ENCODE peak calls at places on chromosome 15, in four cellular contexts. Y, Q, K and M are unnamed samples.

GRCh38 chr15:31274496-31275330 is 51.9 kb upstream of the KLF13 start:
- DNase-seq in Y (no peak), Q (peak), K (no peak), M (no peak)

GRCh38 chr15:99536422-99537033 is 29.3 kb upstream of the MEF2A start:
- DNase-seq in Q (peak), K (peak), Y (peak), M (peak)

GRCh38 chr15:38474155-38474757 is 20.3 kb downstream of the FAM98B start:
- DNase-seq in Y (peak), Q (no peak), K (peak), M (no peak)

GRCh38 chr15:71089801-71090200 is 25.5 kb upstream of the THSD4 start:
- DNase-seq in Y (no peak), Q (no peak), K (no peak), M (no peak)

GRCh38 chr15:50113187-50113505 is 5.9 kb downstream of the ATP8B4 start:
- DNase-seq in Q (no peak), Y (peak), K (no peak), M (peak)

GRCh38 chr15:59300618-59301139 is 72.0 kb downstream of the MYO1E start:
- DNase-seq in K (no peak), Q (no peak), Y (peak), M (peak)

GRCh38 chr15:89356634-89357298 is 22.1 kb upstream of the POLG start:
- DNase-seq in Y (peak), K (no peak), Q (no peak), M (no peak)

GRCh38 chr15:63405683-63406456 is 24.2 kb upstream of the CA12 start:
- DNase-seq in K (no peak), Y (no peak), Q (no peak), M (no peak)

GRCh38 chr15:67548862-67549651 is 6.6 kb downstream of the MAP2K5 start:
- DNase-seq in K (no peak), Q (no peak), Y (no peak), M (no peak)

GRCh38 chr15:31065824-31066223 is 35.7 kb downstream of the TRPM1 start:
- DNase-seq in Q (peak), K (no peak), Y (no peak), M (no peak)

DNA sequence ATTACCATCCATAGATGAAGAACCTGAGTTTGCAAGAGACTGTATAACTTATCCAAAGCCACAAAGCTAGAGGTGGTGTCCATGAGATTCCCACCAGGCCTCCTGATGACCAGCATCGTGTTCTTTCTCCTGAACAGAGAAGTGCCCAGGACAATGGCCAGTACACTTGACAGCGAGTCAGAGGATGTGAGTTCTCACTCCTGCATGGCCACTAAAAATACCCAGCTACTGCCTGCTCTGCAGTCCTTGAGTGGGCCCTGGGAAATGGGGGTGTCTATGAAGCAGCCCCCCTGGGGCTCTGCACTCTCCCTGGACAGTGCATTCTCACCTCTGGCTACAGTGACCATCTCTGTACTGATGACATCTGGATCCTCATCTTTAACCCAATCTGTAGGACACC is 201.2 kb downstream of the RPLP1 start:
- DNase-seq in Y (no peak), K (no peak), Q (no peak), M (no peak)
- TF ChIP-seq CTCF in Y (no peak), K (no peak), Q (no peak), M (no peak)

GRCh38 chr15:93072440-93073394 is 16.3 kb downstream of the RGMA start:
- DNase-seq in K (peak), Q (no peak), Y (peak), M (peak)
- TF ChIP-seq POLR2A in K (no peak), Q (no peak), Y (no peak), M (peak)

GRCh38 chr15:96978937-96979473 is 648.5 kb downstream of the NR2F2 start:
- DNase-seq in K (no peak), Q (no peak), Y (peak), M (no peak)

GRCh38 chr15:96969892-96970710 is 639.6 kb downstream of the NR2F2 start:
- DNase-seq in Y (no peak), K (no peak), Q (no peak), M (no peak)

GRCh38 chr15:96977886-96978285 is 647.4 kb downstream of the NR2F2 start:
- DNase-seq in Y (no peak), Q (no peak), K (no peak), M (no peak)

GRCh38 chr15:96972201-96972600 is 641.7 kb downstream of the NR2F2 start:
- DNase-seq in Q (no peak), Y (no peak), K (no peak), M (no peak)

GRCh38 chr15:96974761-96975160 is 644.3 kb downstream of the NR2F2 start:
- DNase-seq in Q (no peak), Y (no peak), K (no peak), M (no peak)
- H3K4me3 ChIP-seq in Q (no peak), Y (no peak), K (no peak), M (no peak)

GRCh38 chr15:33810083-33810595 is 158.2 kb upstream of the CHRM5 start:
- DNase-seq in K (no peak), Q (no peak), Y (no peak), M (no peak)
- TF ChIP-seq CTCF in K (no peak), Q (no peak), Y (no peak), M (no peak)

DNA sequence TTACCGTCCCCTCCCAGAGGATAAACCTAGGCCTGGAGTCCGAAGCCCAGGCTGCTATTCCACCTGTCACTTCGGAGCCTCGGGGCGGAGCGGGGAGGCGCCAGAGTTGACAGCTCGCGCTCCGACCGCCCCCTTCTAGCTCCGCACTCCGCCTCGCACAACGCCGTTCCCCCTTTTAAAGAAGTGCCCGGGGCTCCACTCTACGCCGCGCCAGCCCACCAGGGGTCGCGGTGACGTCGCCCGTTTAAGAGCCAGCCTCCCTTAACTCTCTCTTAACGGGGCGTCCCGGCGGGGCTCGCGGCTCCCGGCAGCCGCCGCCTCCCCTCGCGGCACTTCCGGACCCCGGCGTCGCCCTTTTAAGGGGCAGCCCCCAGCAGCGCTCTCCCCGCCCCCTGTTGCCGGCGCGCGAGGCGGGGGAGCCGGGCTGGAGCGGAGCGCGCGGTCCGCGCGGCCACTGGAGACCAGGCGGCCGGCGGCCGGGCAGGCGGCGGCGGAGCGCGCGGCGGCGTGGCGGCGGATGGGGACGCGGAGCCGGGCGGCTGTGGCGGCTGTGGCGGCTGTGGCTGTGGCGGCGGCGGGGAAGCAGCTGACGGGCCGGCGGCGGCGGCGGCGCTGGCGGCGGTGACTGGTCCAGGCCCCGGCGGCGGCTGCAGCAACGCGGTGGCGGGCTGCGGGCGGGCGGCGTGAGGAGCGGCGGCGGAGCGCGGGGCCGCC is at the start of gene INAFM2:
- DNase-seq in K (peak), Y (peak), Q (peak), M (peak)
- TF ChIP-seq POLR2A in K (peak), Y (peak), Q (no peak), M (no peak)

GRCh38 chr15:97963779-97964178 is 3.3 kb downstream of the ARRDC4 start:
- DNase-seq in K (no peak), Y (no peak), Q (no peak), M (no peak)

GRCh38 chr15:97961067-97961954 is 808 bp downstream of the ARRDC4 start:
- DNase-seq in K (peak), Y (peak), Q (peak), M (peak)

GRCh38 chr15:97959738-97960363 is 652 bp upstream of the ARRDC4 start:
- DNase-seq in Q (no peak), Y (no peak), K (no peak), M (no peak)

GRCh38 chr15:97960364-97961066 is at the start of gene ARRDC4:
- DNase-seq in Y (peak), K (peak), Q (peak), M (peak)

GRCh38 chr15:97962263-97962662 is 1.8 kb downstream of the ARRDC4 start:
- DNase-seq in K (no peak), Y (no peak), Q (no peak), M (no peak)
- H3K4me3 ChIP-seq in K (no peak), Y (no peak), Q (peak), M (no peak)

GRCh38 chr15:55827204-55827603 is 84.3 kb upstream of the PRTG start:
- DNase-seq in Y (no peak), Q (no peak), K (no peak), M (no peak)
- TF ChIP-seq CTCF in Y (no peak), Q (no peak), K (no peak), M (no peak)

DNA sequence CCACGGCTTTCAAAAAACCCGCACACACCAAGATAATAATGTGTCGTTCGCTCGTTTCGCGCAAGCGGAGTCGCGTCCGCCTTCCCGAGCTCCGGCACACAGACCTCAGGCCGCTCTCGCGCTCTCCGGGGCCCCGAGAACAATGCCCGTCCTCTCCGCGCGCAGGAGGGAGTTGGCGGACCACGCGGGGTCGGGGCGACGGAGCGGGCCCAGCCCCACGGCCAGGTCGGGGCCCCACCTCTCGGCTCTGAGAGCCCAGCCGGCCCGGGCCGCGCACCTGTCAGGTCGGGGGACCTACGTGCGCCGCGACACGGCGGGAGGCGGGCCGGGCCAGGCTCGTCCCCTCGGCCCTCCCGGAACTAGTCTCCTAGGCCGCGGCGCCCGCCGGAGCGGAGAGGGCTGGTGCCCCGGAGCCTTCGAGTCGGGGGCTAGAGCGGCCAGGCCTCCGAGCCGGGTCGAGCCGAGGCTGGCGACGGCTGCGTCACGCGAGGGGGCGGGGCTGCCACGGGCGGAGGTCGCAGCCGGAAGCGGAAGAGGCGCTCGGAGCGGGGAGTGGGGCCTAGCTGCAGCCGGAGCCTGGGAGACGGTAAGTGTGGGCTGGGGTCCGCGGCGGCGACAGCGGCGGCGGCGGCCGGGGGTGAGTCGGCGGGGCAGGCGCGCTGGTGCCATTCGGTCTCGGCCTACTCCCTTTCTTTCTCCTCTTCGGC is at the start of gene CLK3:
- DNase-seq in Q (peak), K (peak), Y (peak), M (peak)
- TF ChIP-seq POLR2A in Q (peak), K (peak), Y (peak), M (peak)

GRCh38 chr15:82597815-82598214 is 49.3 kb downstream of the CPEB1 start:
- DNase-seq in Q (no peak), Y (no peak), K (no peak), M (no peak)
- H3K4me3 ChIP-seq in Q (no peak), Y (no peak), K (no peak), M (no peak)